ENCODE peak calls at places on chromosomes 12 and 14, in six cellular contexts. Z is astrocyte of the cerebellum, H is HFF-Myc, C is heart left ventricle, O is cardiac muscle cell, T is gastrocnemius medialis. W is an unnamed sample.

GRCh38 chr12:69492739-69493138 is 22.6 kb downstream of the FRS2 start:
- DNase-seq in Z (no peak), H (no peak), C (no peak), O (no peak), T (no peak), W (no peak)

GRCh38 chr12:120554658-120555057 is 20.5 kb downstream of the RNF10 start:
- DNase-seq in Z (no peak), H (no peak), C (peak), O (no peak), T (peak), W (no peak)

GRCh38 chr14:46405095-46405494 is 246.5 kb downstream of the RPL10L start:
- DNase-seq in Z (no peak), H (no peak), C (no peak), O (peak), T (no peak), W (no peak)

GRCh38 chr12:129028824-129029223 is 175.5 kb downstream of the GLT1D1 start:
- DNase-seq in Z (no peak), H (no peak), C (no peak), O (no peak), T (no peak), W (no peak)

GRCh38 chr12:68367136-68367535 is 35.0 kb upstream of the MDM1 start:
- DNase-seq in Z (no peak), H (no peak), C (no peak), O (no peak), T (no peak), W (no peak)

GRCh38 chr14:65000868-65001600 is 14.3 kb downstream of the FNTB start:
- DNase-seq in Z (no peak), H (no peak), C (no peak), O (no peak), T (no peak), W (no peak)

GRCh38 chr12:48815281-48816110 is 2.8 kb upstream of the CACNB3 start:
- DNase-seq in Z (peak), H (peak), C (peak), O (peak), T (peak), W (no peak)

GRCh38 chr14:83849999-83850611 is 1679.8 kb upstream of the FLRT2 start:
- DNase-seq in Z (no peak), H (no peak), C (no peak), O (no peak), T (no peak), W (no peak)

GRCh38 chr12:98456583-98457573 is 58.5 kb upstream of the TMPO start:
- DNase-seq in Z (no peak), H (no peak), C (peak), O (peak), T (no peak), W (no peak)

GRCh38 chr14:89206426-89206825 is 210.6 kb downstream of the FOXN3 start:
- DNase-seq in Z (no peak), H (no peak), C (no peak), O (no peak), T (peak), W (no peak)

GRCh38 chr12:119061208-119061796 is 80.0 kb downstream of the SRRM4 start:
- DNase-seq in Z (peak), H (peak), C (peak), O (peak), T (no peak), W (no peak)

GRCh38 chr12:47808049-47808448 is 11.7 kb downstream of the HDAC7 start:
- DNase-seq in Z (no peak), H (no peak), C (peak), O (peak), T (peak), W (no peak)

GRCh38 chr12:89427508-89428156 is 75.3 kb upstream of the DUSP6 start:
- DNase-seq in Z (no peak), H (no peak), C (no peak), O (no peak), T (no peak), W (no peak)

GRCh38 chr14:74516451-74517155 is 23.0 kb downstream of the ISCA2 start:
- DNase-seq in Z (no peak), H (no peak), C (no peak), O (no peak), T (no peak), W (no peak)

GRCh38 chr12:121240484-121241202 is 30.7 kb downstream of the P2RX4 start:
- DNase-seq in Z (no peak), H (no peak), C (peak), O (no peak), T (peak), W (no peak)

GRCh38 chr12:4108803-4109345 is 164.7 kb upstream of the CCND2 start:
- DNase-seq in Z (no peak), H (no peak), C (no peak), O (no peak), T (no peak), W (no peak)

GRCh38 chr12:68617160-68617926 is 6.6 kb downstream of the RAP1B start:
- DNase-seq in Z (peak), H (no peak), C (no peak), O (no peak), T (no peak), W (peak)

GRCh38 chr12:113322353-113322752 is 12.6 kb downstream of the SLC8B1 start:
- DNase-seq in Z (no peak), H (no peak), C (no peak), O (no peak), T (no peak), W (no peak)

GRCh38 chr12:38515912-38516311 is 199.3 kb downstream of the ALG10B start:
- DNase-seq in Z (no peak), H (no peak), C (no peak), O (no peak), T (no peak), W (no peak)

GRCh38 chr14:49620182-49621113 is at the start of the genes MGAT2 and RPL36AL:
- DNase-seq in Z (peak), H (peak), C (peak), O (peak), T (peak), W (peak)

GRCh38 chr14:49622022-49622607 is 1.5 kb downstream of the MGAT2 start:
- DNase-seq in Z (no peak), H (no peak), C (no peak), O (no peak), T (no peak), W (no peak)

GRCh38 chr14:49619730-49620129 is 696 bp downstream of the RPL36AL start:
- DNase-seq in Z (no peak), H (no peak), C (no peak), O (no peak), T (no peak), W (no peak)

GRCh38 chr14:49623387-49623786 is 2.8 kb downstream of the MGAT2 start:
- DNase-seq in Z (no peak), H (no peak), C (no peak), O (no peak), T (no peak), W (no peak)

GRCh38 chr14:49621114-49621881 is 699 bp downstream of the MGAT2 start:
- DNase-seq in Z (peak), H (no peak), C (peak), O (no peak), T (peak), W (no peak)
- TF ChIP-seq CTCF in Z (no peak), H (no peak), C (no peak), O (no peak), T (no peak), W (no peak)

DNA sequence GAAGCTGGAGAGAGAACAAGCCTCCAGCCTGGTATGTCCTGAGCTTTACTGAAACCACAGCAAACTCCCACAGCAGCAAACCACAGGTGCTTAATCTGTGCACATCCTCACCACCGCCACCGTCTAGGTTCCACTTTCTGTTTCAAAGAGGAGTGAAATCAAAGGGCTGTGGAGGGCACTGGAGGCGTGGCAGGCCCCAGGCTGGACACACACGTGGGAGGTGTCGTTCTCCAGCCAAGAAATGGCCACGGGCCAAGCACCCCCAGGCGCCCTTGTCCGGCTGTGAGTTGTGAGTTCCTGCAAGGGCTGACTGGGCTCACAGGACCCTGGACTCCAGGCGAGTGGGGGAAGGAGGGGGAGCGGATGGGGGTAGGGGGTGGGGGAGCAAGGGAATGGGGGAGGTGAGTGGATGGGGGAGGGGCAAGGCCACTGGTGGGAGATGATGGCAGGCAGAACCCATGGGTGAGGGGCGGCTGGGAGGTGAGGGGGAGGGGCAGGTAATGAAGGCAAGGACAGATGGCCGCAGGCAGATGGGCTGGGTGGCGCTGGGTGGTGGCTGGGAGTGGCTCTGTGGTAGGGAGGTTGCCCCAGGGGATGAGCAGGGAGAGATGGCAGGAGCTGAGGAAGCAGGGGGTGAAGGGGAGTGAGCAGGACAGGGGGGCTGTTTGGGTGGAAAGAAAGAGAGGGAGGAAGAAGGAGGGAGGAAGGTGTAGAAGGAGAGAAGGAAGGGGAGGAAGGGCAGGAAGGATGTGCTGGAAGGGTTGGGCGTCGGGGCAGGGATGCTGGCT is 86.7 kb downstream of the NCOR2 start:
- DNase-seq in Z (no peak), H (no peak), C (no peak), O (peak), T (no peak), W (no peak)
- H3K4me3 ChIP-seq in Z (no peak), H (no peak), C (no peak), O (no peak), T (no peak), W (no peak)

DNA sequence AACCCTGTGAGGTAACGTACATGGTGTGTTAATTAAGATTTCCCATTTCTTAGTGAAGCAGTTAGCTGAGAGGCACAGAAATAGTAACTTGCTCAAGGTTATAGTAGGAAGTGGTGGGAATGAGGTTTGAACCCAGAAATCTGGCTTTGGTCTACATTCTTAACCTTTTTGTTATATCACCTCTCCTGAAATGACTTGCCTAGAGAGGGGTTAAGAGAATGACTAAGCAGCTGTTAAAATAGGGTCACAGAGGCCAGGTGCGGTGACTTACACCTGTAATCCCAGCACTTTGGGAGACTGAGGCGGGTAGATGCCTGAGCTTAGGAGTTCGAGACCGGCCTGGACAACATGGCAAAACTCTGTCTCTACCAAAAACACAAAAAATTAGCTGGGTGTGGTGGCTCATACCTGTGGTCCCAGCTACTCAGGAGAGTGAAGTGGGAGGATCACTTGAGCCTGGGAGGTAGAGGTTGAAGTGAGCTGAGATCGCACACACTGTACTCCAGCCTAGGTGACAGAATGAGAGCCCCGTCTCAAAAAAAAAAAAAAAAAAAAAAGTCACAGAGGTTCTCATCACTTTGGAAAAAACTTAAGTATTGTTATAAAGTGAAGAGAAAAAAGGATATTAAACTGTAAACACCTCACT is 57.6 kb upstream of the RD3L start:
- DNase-seq in Z (no peak), H (no peak), C (no peak), O (no peak), T (no peak), W (no peak)
- TF ChIP-seq CTCF in Z (no peak), H (no peak), C (no peak), O (no peak), T (no peak), W (no peak)

GRCh38 chr14:104794099-104794498 is 1.4 kb downstream of the AKT1 start:
- DNase-seq in Z (peak), H (peak), C (peak), O (peak), T (no peak), W (no peak)

GRCh38 chr14:104793703-104793959 is 1.9 kb downstream of the AKT1 start:
- DNase-seq in Z (no peak), H (no peak), C (no peak), O (no peak), T (no peak), W (no peak)

GRCh38 chr14:104791425-104791824 is 4.1 kb downstream of the AKT1 start:
- DNase-seq in Z (no peak), H (no peak), C (no peak), O (no peak), T (no peak), W (no peak)

GRCh38 chr14:104792101-104792884 is 3.3 kb downstream of the AKT1 start:
- DNase-seq in Z (no peak), H (no peak), C (peak), O (no peak), T (peak), W (no peak)

GRCh38 chr14:104792945-104793702 is 2.4 kb downstream of the AKT1 start:
- DNase-seq in Z (no peak), H (no peak), C (no peak), O (no peak), T (no peak), W (no peak)
- H3K4me3 ChIP-seq in Z (no peak), H (peak), C (peak), O (no peak), T (no peak), W (no peak)

DNA sequence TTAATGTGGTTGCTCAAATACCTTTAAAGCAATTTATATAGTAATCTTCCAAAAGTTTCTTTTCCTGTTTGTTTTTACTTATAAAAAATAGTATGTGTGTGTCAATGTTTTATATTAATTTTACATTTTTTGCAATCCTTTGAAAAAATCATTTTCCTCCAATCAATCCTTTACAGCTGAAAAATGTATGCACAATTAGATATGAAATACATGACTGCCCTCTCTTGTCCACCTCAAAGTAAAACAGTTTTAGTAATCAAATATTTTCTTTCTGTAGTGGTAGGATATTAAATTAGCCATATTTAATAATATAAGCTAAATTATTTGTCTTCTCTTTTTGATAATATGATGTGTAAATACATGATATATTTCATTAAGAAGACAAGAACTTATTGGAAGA is 269.9 kb downstream of the ADAMTS20 start:
- DNase-seq in Z (peak), H (no peak), C (no peak), O (peak), T (no peak), W (no peak)
- TF ChIP-seq CTCF in Z (no peak), H (peak), C (peak), O (peak), T (no peak), W (peak)

GRCh38 chr14:90697146-90697545 is 119.1 kb downstream of the TTC7B start:
- DNase-seq in Z (no peak), H (no peak), C (no peak), O (no peak), T (peak), W (no peak)
- H3K4me3 ChIP-seq in Z (no peak), H (no peak), C (peak), O (no peak), T (peak), W (no peak)

DNA sequence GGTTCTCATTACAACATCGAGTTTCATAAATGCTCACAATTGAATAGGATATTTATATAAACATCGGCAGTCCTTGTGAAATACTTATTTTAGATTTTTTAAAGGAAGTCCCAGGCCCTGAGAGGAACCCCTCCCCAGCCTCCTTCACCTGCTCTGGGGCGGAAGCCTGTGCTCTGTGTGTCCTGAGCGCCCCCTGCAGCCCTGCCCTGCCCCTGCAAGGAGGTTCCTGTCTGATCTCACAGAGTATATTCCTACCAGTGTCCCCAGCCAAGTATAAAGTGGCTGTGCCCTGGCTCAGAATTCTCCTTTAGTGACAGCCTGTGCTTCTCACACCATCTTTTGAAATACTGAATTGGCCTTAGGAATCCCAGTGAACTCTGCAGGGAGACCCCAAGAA is 659.5 kb downstream of the TMEM121 start:
- DNase-seq in Z (no peak), H (no peak), C (no peak), O (no peak), T (no peak), W (no peak)
- TF ChIP-seq CTCF in Z (no peak), H (no peak), C (no peak), O (no peak), T (no peak), W (no peak)